ENCODE peak calls at places on chromosomes 16 and 17, in five cellular contexts. E, R, D, T and L are unnamed samples.

GRCh38 chr17:45016823-45017222 is 34.6 kb downstream of the DCAKD start:
- DNase-seq in E (no peak), R (no peak), D (peak; percentile 11), T (no peak), L (no peak)

GRCh38 chr17:82888583-82889495 is 49.0 kb upstream of the ZNF750 start:
- DNase-seq in E (no peak), R (no peak), D (peak; percentile 72), T (no peak), L (no peak)

GRCh38 chr17:42520540-42520951 is 15.5 kb upstream of the NAGLU start:
- DNase-seq in E (no peak), R (no peak), D (no peak), T (no peak), L (no peak)

GRCh38 chr17:64378890-64379354 is 11.7 kb downstream of the PECAM1 start:
- DNase-seq in E (no peak), R (no peak), D (no peak), T (no peak), L (no peak)

GRCh38 chr17:33209671-33210070 is 83.4 kb downstream of the ASIC2 start:
- DNase-seq in E (no peak), R (no peak), D (no peak), T (no peak), L (no peak)

GRCh38 chr16:11570258-11570657 is 16.5 kb downstream of the LITAF start:
- DNase-seq in E (no peak), R (no peak), D (no peak), T (no peak), L (no peak)

GRCh38 chr17:61291457-61292311 is 108.0 kb upstream of the TBX2 start:
- DNase-seq in E (no peak), R (no peak), D (no peak), T (no peak), L (no peak)

GRCh38 chr16:57152096-57153093 is 33.4 kb downstream of the PSME3IP1 start:
- DNase-seq in E (no peak), R (no peak), D (no peak), T (no peak), L (no peak)

GRCh38 chr17:40551874-40552768 is 13.2 kb downstream of the CCR7 start:
- DNase-seq in E (no peak), R (peak; percentile 81), D (no peak), T (peak; percentile 48), L (no peak)

GRCh38 chr17:82836823-82837357 is 2.9 kb downstream of the ZNF750 start:
- DNase-seq in E (no peak), R (peak; percentile 15), D (no peak), T (no peak), L (no peak)

GRCh38 chr16:14202697-14203096 is 131.6 kb downstream of the MRTFB start:
- DNase-seq in E (no peak), R (no peak), D (no peak), T (no peak), L (no peak)

GRCh38 chr16:1154291-1154886 is 1.5 kb downstream of the CACNA1H start:
- DNase-seq in E (no peak), R (peak; percentile 41), D (no peak), T (no peak), L (no peak)

GRCh38 chr16:13907431-13907830 is 12.5 kb upstream of the ERCC4 start:
- DNase-seq in E (no peak), R (no peak), D (no peak), T (no peak), L (no peak)

GRCh38 chr17:28725660-28726395 is at the start of gene TLCD1:
- DNase-seq in E (no peak), R (peak; percentile 62), D (peak; percentile 84), T (no peak), L (no peak)

GRCh38 chr16:57955572-57955971 is 15.4 kb downstream of the CNGB1 start:
- DNase-seq in E (no peak), R (no peak), D (peak; percentile 39), T (no peak), L (no peak)

GRCh38 chr17:77537566-77537965 is 396.8 kb downstream of the SEC14L1 start:
- DNase-seq in E (no peak), R (no peak), D (no peak), T (no peak), L (no peak)

GRCh38 chr16:61555718-61556441 is 480.4 kb downstream of the CDH8 start:
- DNase-seq in E (no peak), R (no peak), D (no peak), T (no peak), L (no peak)

GRCh38 chr17:77308768-77309726 is 168.3 kb downstream of the SEC14L1 start:
- DNase-seq in E (no peak), R (no peak), D (no peak), T (no peak), L (no peak)

GRCh38 chr17:62080647-62081046 is 15.6 kb upstream of the MED13 start:
- DNase-seq in E (no peak), R (no peak), D (no peak), T (no peak), L (no peak)

GRCh38 chr17:44911133-44912001 is 3.9 kb downstream of the GFAP start:
- DNase-seq in E (peak; percentile 43), R (peak; percentile 52), D (no peak), T (no peak), L (peak; percentile 60)

GRCh38 chr17:82942166-82943130 is 102.6 kb upstream of the ZNF750 start:
- DNase-seq in E (no peak), R (no peak), D (no peak), T (no peak), L (no peak)

GRCh38 chr16:23710008-23710407 is 3.0 kb downstream of the ERN2 start:
- DNase-seq in E (no peak), R (no peak), D (no peak), T (no peak), L (no peak)

GRCh38 chr16:4765511-4766474 is 1.2 kb downstream of the ZNF500 start:
- DNase-seq in E (no peak), R (no peak), D (no peak), T (no peak), L (no peak)

GRCh38 chr17:48522031-48522593 is 8.7 kb downstream of the HOXB1 start:
- DNase-seq in E (no peak), R (no peak), D (peak; percentile 35), T (no peak), L (no peak)

GRCh38 chr16:56625140-56625942 is at the start of gene MT1E:
- DNase-seq in E (peak; percentile 50), R (peak; percentile 65), D (no peak), T (no peak), L (no peak)

GRCh38 chr17:39674702-39675389 is 6.6 kb downstream of the PNMT start:
- DNase-seq in E (no peak), R (peak; percentile 45), D (peak; percentile 78), T (no peak), L (no peak)

GRCh38 chr16:65909310-65910050 is 457.0 kb upstream of the CDH5 start:
- DNase-seq in E (no peak), R (no peak), D (no peak), T (no peak), L (no peak)

GRCh38 chr17:57879437-57880085 is 29.7 kb upstream of the MRPS23 start:
- DNase-seq in E (no peak), R (no peak), D (peak; percentile 49), T (no peak), L (no peak)
- H3K27ac ChIP-seq in E (no peak overlapping the region), R (peak overlapping the region; percentile 69), D (peak overlapping the region; percentile 59), T (peak overlapping the region; percentile 95), L (no peak overlapping the region)

GRCh38 chr17:72120878-72121163 is at the start of gene SOX9:
- DNase-seq in E (no peak), R (peak; percentile 80), D (peak; percentile 91), T (peak; percentile 85), L (peak; percentile 83)
- H3K4me3 ChIP-seq in E (no peak within 1 kb of the TSS), R (peak within 1 kb of the TSS; percentile 69), D (peak within 1 kb of the TSS; percentile 90), T (peak within 1 kb of the TSS; percentile 76), L (peak within 1 kb of the TSS; percentile 41)

GRCh38 chr16:71852146-71852545 is 6.4 kb downstream of the ATXN1L start:
- DNase-seq in E (no peak), R (no peak), D (no peak), T (no peak), L (no peak)
- H3K27ac ChIP-seq in E (no peak overlapping the region), R (no peak overlapping the region), D (no peak overlapping the region), T (no peak overlapping the region), L (no peak overlapping the region)

GRCh38 chr16:31435341-31436220 is 7.0 kb downstream of the ZNF843 start:
- DNase-seq in E (no peak), R (no peak), D (no peak), T (no peak), L (no peak)

GRCh38 chr16:31436221-31437045 is 6.2 kb downstream of the ZNF843 start:
- DNase-seq in E (no peak), R (no peak), D (no peak), T (no peak), L (no peak)

GRCh38 chr16:31439519-31439918 is 3.1 kb downstream of the ZNF843 start:
- DNase-seq in E (no peak), R (no peak), D (no peak), T (no peak), L (no peak)

GRCh38 chr16:31440511-31441184 is 1.9 kb downstream of the ZNF843 start:
- DNase-seq in E (no peak), R (no peak), D (no peak), T (no peak), L (no peak)

GRCh38 chr16:31438414-31438813 is 4.2 kb downstream of the ZNF843 start:
- DNase-seq in E (no peak), R (no peak), D (no peak), T (no peak), L (no peak)
- H3K4me3 ChIP-seq in E (no peak overlapping the region), R (no peak overlapping the region), D (no peak overlapping the region), T (no peak overlapping the region), L (no peak overlapping the region)

GRCh38 chr17:50479522-50480141 is 972 bp downstream of the RSAD1 start:
- DNase-seq in E (peak; percentile 45), R (peak; percentile 72), D (peak; percentile 71), T (no peak), L (no peak)
- H3K27ac ChIP-seq in E (peak overlapping the region; percentile 74), R (peak overlapping the region; percentile 94), D (peak overlapping the region; percentile 41), T (peak overlapping the region; percentile 93), L (no peak overlapping the region)

DNA sequence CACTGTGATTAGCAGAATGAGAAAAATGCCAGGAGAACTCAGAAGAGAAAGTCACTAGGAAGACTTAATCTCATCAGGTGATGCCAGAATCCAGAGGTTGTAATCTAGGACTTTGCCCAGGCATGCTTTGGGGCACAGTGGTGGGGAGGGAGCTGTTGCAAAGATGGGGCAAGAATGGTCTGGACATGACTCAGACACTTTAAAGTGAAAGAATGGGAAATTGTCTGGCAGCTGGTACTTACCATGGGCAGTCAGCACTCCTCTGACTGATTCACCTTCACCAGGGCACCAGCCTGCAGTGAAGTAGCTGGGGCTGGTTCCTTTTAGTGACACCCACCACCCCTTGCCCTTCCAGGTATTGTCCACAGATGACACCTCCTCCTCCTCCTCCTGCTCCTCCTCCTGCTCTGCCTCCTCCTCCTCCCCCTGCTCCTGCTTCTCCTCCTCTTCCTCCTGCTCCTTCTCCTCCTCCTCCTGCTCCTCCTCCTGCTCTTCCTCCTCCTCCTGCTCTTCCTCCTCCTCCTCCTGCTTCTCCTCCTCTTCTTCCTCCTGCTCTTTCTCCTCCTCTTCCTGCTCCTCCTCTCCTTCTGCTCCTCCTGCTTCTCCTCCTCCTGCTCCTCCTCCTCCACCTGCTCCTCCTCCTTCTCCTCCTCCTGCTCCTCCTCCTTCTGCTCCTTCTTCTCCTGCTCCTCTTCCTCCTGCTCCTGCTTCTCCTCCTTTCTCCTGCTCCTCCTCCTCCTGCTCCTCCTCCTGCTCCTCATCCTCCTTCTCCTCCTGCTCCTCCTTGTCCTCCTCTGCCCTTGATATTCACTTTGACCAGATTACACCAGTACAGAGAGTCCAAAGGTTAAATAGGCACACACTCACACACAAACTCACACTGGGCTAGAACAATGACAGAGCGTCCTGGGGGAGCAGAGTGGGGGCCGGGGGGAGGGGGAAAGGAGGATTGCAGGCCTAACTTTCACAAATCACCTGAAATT is at the start of gene CHD9NB:
- DNase-seq in E (no peak), R (no peak), D (peak; percentile 73), T (no peak), L (no peak)
- H3K4me3 ChIP-seq in E (no peak within 1 kb of the TSS), R (no peak within 1 kb of the TSS), D (no peak within 1 kb of the TSS), T (peak within 1 kb of the TSS; percentile 23), L (no peak within 1 kb of the TSS)

GRCh38 chr16:25109643-25110042 is 1.9 kb upstream of the LCMT1 start:
- DNase-seq in E (no peak), R (peak; percentile 51), D (peak; percentile 72), T (peak; percentile 92), L (no peak)
- H3K27ac ChIP-seq in E (no peak overlapping the region), R (peak overlapping the region; percentile 15), D (peak overlapping the region; percentile 55), T (peak overlapping the region; percentile 34), L (no peak overlapping the region)